ENCODE peak calls at places on chromosome X, in five cellular contexts. W is heart left ventricle; T is psoas muscle; V is mesendoderm; Y is CD4-positive, alpha-beta memory T cell. D is an unnamed sample.

GRCh38 chrX:148133099-148133725 is 152.1 kb downstream of the FMR1NB start:
- DNase-seq in W (no peak), T (no peak), V (peak; percentile 3), Y (peak; percentile 23), D (peak; percentile 47)

GRCh38 chrX:129875669-129876068 is 30.3 kb upstream of the UTP14A start:
- DNase-seq in W (no peak), T (no peak), V (no peak), Y (no peak), D (no peak)

GRCh38 chrX:82585868-82586267 is 922.2 kb upstream of the POU3F4 start:
- DNase-seq in W (no peak), T (no peak), V (no peak), Y (no peak), D (no peak)

GRCh38 chrX:54180403-54180802 is 2.7 kb downstream of the FAM120C start:
- DNase-seq in W (no peak), T (no peak), V (no peak), Y (no peak), D (no peak)

GRCh38 chrX:122739770-122740169 is 444.3 kb upstream of the GRIA3 start:
- DNase-seq in W (no peak), T (no peak), V (peak; percentile 46), Y (no peak), D (no peak)

GRCh38 chrX:8984231-8984630 is 49.7 kb downstream of the FAM9B start:
- DNase-seq in W (no peak), T (no peak), V (no peak), Y (no peak), D (no peak)

GRCh38 chrX:1124531-1124930 is 87.9 kb downstream of the CRLF2 start:
- DNase-seq in W (no peak), T (no peak), V (no peak), Y (no peak), D (no peak)

GRCh38 chrX:10697552-10697951 is 77.2 kb upstream of the MID1 start:
- DNase-seq in W (no peak), T (no peak), V (no peak), Y (no peak), D (no peak)

GRCh38 chrX:129763666-129764065 is 16.1 kb upstream of the SASH3 start:
- DNase-seq in W (no peak), T (no peak), V (no peak), Y (no peak), D (no peak)

GRCh38 chrX:55783723-55784122 is 66.2 kb downstream of the RRAGB start:
- DNase-seq in W (no peak), T (no peak), V (no peak), Y (no peak), D (no peak)

GRCh38 chrX:104255465-104255864 is 732 bp upstream of the ESX1 start:
- DNase-seq in W (no peak), T (no peak), V (no peak), Y (no peak), D (no peak)

DNA sequence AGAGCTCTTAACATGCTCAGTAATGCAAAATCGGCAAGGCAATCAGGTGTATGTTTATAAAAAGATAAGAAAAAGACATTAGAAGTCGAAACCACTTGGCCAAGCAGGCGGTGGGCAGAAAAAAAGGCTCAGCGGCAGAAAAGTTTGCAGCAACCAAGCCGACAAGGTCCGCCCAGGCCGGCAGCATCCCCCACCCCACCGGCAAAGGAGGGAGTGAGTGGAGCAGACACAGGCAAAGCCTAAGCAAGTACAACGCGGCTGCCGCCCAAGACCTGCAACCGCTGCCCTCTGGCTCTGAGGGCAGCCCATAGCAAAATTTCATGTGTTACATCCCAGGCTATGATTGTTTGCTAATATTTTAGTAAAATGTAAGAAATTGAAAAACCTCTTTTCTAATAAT is 125.4 kb upstream of the ZCCHC13 start:
- DNase-seq in W (no peak), T (no peak), V (peak; percentile 49), Y (no peak), D (no peak)
- H3K4me3 ChIP-seq in W (no peak overlapping the region), T (no peak overlapping the region), V (no peak overlapping the region), Y (no peak overlapping the region), D (no peak overlapping the region)

DNA sequence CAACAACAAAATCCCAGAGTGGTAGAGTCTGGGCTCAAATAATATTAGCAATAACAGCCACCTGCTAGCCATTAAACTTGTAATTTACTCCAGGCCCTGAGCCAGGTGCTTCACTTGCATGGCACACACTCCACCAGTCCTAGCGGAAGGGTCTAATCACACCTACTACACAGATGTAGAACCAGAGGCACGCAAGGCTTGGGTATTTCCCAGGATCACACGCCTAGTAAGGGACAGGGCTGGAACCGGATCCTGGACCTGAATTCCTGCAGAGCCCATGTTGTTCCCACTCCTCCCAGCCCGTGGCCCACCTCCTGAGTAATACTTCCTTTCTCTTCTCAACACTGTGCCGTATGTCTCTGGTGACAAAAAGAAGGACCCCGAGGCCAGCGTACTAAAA is 5.7 kb downstream of the MAGEA1 start:
- DNase-seq in W (no peak), T (no peak), V (no peak), Y (no peak), D (no peak)
- H3K27me3 ChIP-seq in W (no peaks in the 10 kb centered on the region), T (no peaks in the 10 kb centered on the region), V (no peaks in the 10 kb centered on the region), Y (no peaks in the 10 kb centered on the region), D (no peaks in the 10 kb centered on the region)

GRCh38 chrX:13067842-13068241 is 23.4 kb upstream of the FAM9C start:
- DNase-seq in W (no peak), T (no peak), V (no peak), Y (no peak), D (no peak)
- H3K4me3 ChIP-seq in W (no peak overlapping the region), T (no peak overlapping the region), V (no peak overlapping the region), Y (no peak overlapping the region), D (no peak overlapping the region)

DNA sequence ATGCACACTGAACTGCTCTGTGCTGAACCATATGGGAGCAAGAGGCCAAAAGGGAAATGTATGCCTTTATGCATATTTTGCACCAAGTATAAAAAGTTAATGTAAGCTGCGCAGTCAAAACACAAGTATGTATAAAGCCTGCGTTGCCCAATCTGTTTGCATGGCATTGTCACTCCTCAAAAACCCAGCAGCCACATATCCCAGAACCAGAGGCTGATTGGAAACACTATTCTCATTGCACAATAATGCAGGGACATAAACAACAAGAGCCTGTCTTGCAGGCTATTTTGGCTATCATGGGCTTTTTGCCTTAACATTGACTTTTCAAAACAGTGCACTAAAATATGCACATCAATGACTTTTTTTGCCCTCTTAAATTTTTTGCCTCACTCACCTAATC is 5.1 kb upstream of the ASB9 start:
- DNase-seq in W (no peak), T (no peak), V (no peak), Y (no peak), D (no peak)
- H3K27me3 ChIP-seq in W (no peaks in the 10 kb centered on the region), T (no peaks in the 10 kb centered on the region), V (no peaks in the 10 kb centered on the region), Y (no peaks in the 10 kb centered on the region), D (no peaks in the 10 kb centered on the region)

DNA sequence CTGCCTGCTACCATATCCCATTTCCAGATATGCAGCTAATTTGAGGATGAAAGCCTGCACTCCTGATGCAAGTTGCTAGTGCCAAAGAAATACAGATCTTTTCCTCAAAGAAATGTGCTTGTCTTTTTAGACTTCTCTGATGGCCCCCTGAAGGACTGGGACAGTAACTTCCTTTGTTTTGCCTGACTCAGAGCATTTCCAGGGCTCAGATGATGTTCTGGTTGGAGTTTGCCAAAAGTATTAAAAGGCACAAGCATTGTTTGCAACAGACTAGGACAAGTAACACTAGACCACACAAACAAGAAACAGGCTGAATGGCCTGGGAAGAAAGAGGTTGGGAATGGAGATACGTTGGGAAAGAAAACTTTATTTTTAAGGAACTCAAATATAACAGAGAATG is 175.2 kb downstream of the IL13RA2 start:
- DNase-seq in W (no peak), T (no peak), V (no peak), Y (no peak), D (no peak)
- H3K4me3 ChIP-seq in W (no peak overlapping the region), T (no peak overlapping the region), V (no peak overlapping the region), Y (no peak overlapping the region), D (no peak overlapping the region)

DNA sequence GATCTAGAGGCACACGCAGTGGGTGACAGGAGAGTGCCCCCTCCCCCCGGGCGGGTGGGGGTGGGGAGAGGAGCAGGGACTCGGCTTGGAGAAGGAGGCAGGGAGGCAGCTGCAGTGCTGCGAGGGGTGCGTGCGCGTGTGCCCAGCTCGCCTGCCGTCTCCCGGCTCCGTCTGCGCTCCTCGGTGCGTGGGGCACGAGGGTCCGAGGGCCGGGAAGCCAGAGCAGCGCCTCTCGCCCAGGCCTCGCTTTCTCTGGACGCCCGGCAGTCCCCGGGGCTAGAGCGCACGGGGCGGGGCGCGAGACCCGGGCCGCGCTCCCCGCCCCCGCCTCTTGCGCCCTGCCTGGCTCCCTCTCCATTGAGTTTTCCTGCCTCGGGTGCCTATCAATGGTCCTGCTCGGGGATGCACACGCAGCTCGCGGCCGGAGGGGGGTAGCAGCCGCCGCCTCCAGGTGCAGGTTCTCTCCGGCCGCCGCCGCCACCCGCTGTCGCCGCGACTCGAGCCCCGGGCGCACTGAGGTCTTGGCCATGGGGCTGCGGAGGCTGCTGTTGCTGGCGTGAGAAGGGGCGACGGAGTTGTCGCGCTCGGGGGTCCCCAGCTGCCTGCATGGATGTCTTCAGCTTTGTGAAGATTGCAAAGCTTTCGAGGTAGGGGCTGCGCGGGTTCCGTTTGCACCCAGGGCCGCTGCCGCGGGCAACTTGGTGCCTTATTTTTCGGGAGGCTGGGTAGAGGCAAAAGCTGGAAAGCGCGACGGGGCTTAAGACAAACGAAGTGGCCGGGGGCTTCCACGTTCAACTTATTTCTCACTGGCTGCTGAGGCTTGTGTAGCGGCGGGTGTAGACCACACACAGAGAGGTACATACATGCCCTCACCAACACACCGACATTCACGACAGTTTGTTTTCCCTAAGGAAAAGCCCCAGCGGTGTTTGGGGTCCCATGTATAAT is at the start of gene FRMPD4:
- DNase-seq in W (peak; percentile 6), T (no peak), V (peak; percentile 58), Y (no peak), D (no peak)
- H3K27me3 ChIP-seq in W (no peaks in the 10 kb centered on the region), T (peaks cover 3% of the 10 kb centered on the region), V (no peaks in the 10 kb centered on the region), Y (no peaks in the 10 kb centered on the region), D (no peaks in the 10 kb centered on the region)

GRCh38 chrX:120087289-120088017 is 10.0 kb upstream of the RHOXF2B start:
- DNase-seq in W (no peak), T (no peak), V (peak; percentile 33), Y (no peak), D (no peak)
- H3K4me3 ChIP-seq in W (no peak overlapping the region), T (no peak overlapping the region), V (no peak overlapping the region), Y (no peak overlapping the region), D (no peak overlapping the region)

DNA sequence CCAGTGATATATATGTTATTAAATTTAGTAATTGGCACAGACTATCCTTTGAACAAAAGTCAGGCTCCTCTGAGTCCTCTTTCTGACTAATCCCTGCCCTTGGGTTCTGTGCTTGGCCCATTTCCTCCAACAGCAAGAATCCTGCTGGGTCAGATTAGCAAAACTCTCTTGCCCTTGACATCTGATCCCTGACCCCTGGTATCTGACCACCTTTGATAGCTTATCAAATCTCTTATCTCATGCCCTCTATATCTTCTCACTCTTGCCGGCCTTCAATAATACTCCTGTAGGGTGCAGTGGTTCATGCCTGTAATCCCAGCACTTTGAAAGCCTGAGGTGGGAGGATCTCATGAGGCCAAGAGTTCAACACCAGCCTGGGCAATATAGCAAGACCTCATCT is 245.5 kb upstream of the FAM47A start:
- DNase-seq in W (no peak), T (no peak), V (peak; percentile 69), Y (no peak), D (no peak)
- H3K27me3 ChIP-seq in W (no peaks in the 10 kb centered on the region), T (no peaks in the 10 kb centered on the region), V (no peaks in the 10 kb centered on the region), Y (no peaks in the 10 kb centered on the region), D (no peaks in the 10 kb centered on the region)

D was measured in naive thymus-derived CD4-positive, alpha-beta T cell.